ENCODE peak calls at places on chromosomes 11 and 22, in eight cellular contexts. One of them, this sample, is unnamed.

GRCh38 chr11:19027829-19028595 is 32.5 kb downstream of the MRGPRX2 start:
- DNase-seq in neural progenitor cell: no peak
- DNase-seq in RPMI7951: peak; percentile 96
- DNase-seq in activated CD4-positive, alpha-beta T cell treated with anti-CD3 and anti-CD28 coated beads, Interleukin-2, amount 10 ng/mL, durations not matched to agents 7 days and 5 days: no peak
- DNase-seq in upper lobe of left lung: no peak
- DNase-seq in stimulated activated CD4-positive, alpha-beta T cell treated with anti-CD3 and anti-CD28 coated beads, Interleukin-15, amount 100 ng/mL, for 48 hours: no peak
- DNase-seq in astrocyte of the spinal cord: peak; percentile 88
- DNase-seq in NCI-H2171: no peak
- DNase-seq in this sample: peak; percentile 34

GRCh38 chr22:25923952-25924351 is 182.0 kb downstream of the MYO18B start:
- DNase-seq in neural progenitor cell: no peak
- DNase-seq in RPMI7951: no peak
- DNase-seq in activated CD4-positive, alpha-beta T cell treated with anti-CD3 and anti-CD28 coated beads, Interleukin-2, amount 10 ng/mL, durations not matched to agents 7 days and 5 days: no peak
- DNase-seq in upper lobe of left lung: no peak
- DNase-seq in stimulated activated CD4-positive, alpha-beta T cell treated with anti-CD3 and anti-CD28 coated beads, Interleukin-15, amount 100 ng/mL, for 48 hours: no peak
- DNase-seq in astrocyte of the spinal cord: no peak
- DNase-seq in NCI-H2171: no peak
- DNase-seq in this sample: no peak

GRCh38 chr22:42613869-42614268 is 814 bp downstream of the POLDIP3 start:
- DNase-seq in neural progenitor cell: no peak
- DNase-seq in RPMI7951: peak; percentile 51
- DNase-seq in activated CD4-positive, alpha-beta T cell treated with anti-CD3 and anti-CD28 coated beads, Interleukin-2, amount 10 ng/mL, durations not matched to agents 7 days and 5 days: no peak
- DNase-seq in upper lobe of left lung: no peak
- DNase-seq in stimulated activated CD4-positive, alpha-beta T cell treated with anti-CD3 and anti-CD28 coated beads, Interleukin-15, amount 100 ng/mL, for 48 hours: no peak
- DNase-seq in astrocyte of the spinal cord: no peak
- DNase-seq in NCI-H2171: no peak
- DNase-seq in this sample: no peak

GRCh38 chr11:8870461-8871282 is 40.3 kb upstream of the AKIP1 start:
- DNase-seq in neural progenitor cell: peak; percentile 85
- DNase-seq in RPMI7951: peak; percentile 76
- DNase-seq in activated CD4-positive, alpha-beta T cell treated with anti-CD3 and anti-CD28 coated beads, Interleukin-2, amount 10 ng/mL, durations not matched to agents 7 days and 5 days: peak; percentile 19
- DNase-seq in upper lobe of left lung: peak; percentile 84
- DNase-seq in stimulated activated CD4-positive, alpha-beta T cell treated with anti-CD3 and anti-CD28 coated beads, Interleukin-15, amount 100 ng/mL, for 48 hours: no peak
- DNase-seq in astrocyte of the spinal cord: peak; percentile 80
- DNase-seq in NCI-H2171: peak; percentile 52
- DNase-seq in this sample: peak; percentile 83

GRCh38 chr11:47950396-47950795 is 30.0 kb upstream of the PTPRJ start:
- DNase-seq in neural progenitor cell: no peak
- DNase-seq in RPMI7951: peak; percentile 38
- DNase-seq in activated CD4-positive, alpha-beta T cell treated with anti-CD3 and anti-CD28 coated beads, Interleukin-2, amount 10 ng/mL, durations not matched to agents 7 days and 5 days: peak; percentile 84
- DNase-seq in upper lobe of left lung: peak; percentile 31
- DNase-seq in stimulated activated CD4-positive, alpha-beta T cell treated with anti-CD3 and anti-CD28 coated beads, Interleukin-15, amount 100 ng/mL, for 48 hours: peak; percentile 30
- DNase-seq in astrocyte of the spinal cord: peak; percentile 69
- DNase-seq in NCI-H2171: no peak
- DNase-seq in this sample: peak; percentile 84

GRCh38 chr11:128695539-128696221 is 1.8 kb downstream of the FLI1 start:
- DNase-seq in neural progenitor cell: no peak
- DNase-seq in RPMI7951: no peak
- DNase-seq in activated CD4-positive, alpha-beta T cell treated with anti-CD3 and anti-CD28 coated beads, Interleukin-2, amount 10 ng/mL, durations not matched to agents 7 days and 5 days: peak; percentile 65
- DNase-seq in upper lobe of left lung: peak; percentile 89
- DNase-seq in stimulated activated CD4-positive, alpha-beta T cell treated with anti-CD3 and anti-CD28 coated beads, Interleukin-15, amount 100 ng/mL, for 48 hours: no peak
- DNase-seq in astrocyte of the spinal cord: peak; percentile 37
- DNase-seq in NCI-H2171: no peak
- DNase-seq in this sample: peak; percentile 53

GRCh38 chr22:37340331-37341262 is 58.3 kb downstream of the CYTH4 start:
- DNase-seq in neural progenitor cell: peak; percentile 58
- DNase-seq in RPMI7951: no peak
- DNase-seq in activated CD4-positive, alpha-beta T cell treated with anti-CD3 and anti-CD28 coated beads, Interleukin-2, amount 10 ng/mL, durations not matched to agents 7 days and 5 days: no peak
- DNase-seq in upper lobe of left lung: no peak
- DNase-seq in stimulated activated CD4-positive, alpha-beta T cell treated with anti-CD3 and anti-CD28 coated beads, Interleukin-15, amount 100 ng/mL, for 48 hours: no peak
- DNase-seq in astrocyte of the spinal cord: no peak
- DNase-seq in NCI-H2171: peak; percentile 89
- DNase-seq in this sample: no peak

GRCh38 chr11:87493516-87493915 is 455.8 kb downstream of the TMEM135 start:
- DNase-seq in neural progenitor cell: peak; percentile 43
- DNase-seq in RPMI7951: no peak
- DNase-seq in activated CD4-positive, alpha-beta T cell treated with anti-CD3 and anti-CD28 coated beads, Interleukin-2, amount 10 ng/mL, durations not matched to agents 7 days and 5 days: no peak
- DNase-seq in upper lobe of left lung: no peak
- DNase-seq in stimulated activated CD4-positive, alpha-beta T cell treated with anti-CD3 and anti-CD28 coated beads, Interleukin-15, amount 100 ng/mL, for 48 hours: no peak
- DNase-seq in astrocyte of the spinal cord: peak; percentile 25
- DNase-seq in NCI-H2171: no peak
- DNase-seq in this sample: peak; percentile 5

GRCh38 chr11:70437111-70437784 is 38.9 kb downstream of the CTTN start:
- DNase-seq in neural progenitor cell: no peak
- DNase-seq in RPMI7951: no peak
- DNase-seq in activated CD4-positive, alpha-beta T cell treated with anti-CD3 and anti-CD28 coated beads, Interleukin-2, amount 10 ng/mL, durations not matched to agents 7 days and 5 days: no peak
- DNase-seq in upper lobe of left lung: no peak
- DNase-seq in stimulated activated CD4-positive, alpha-beta T cell treated with anti-CD3 and anti-CD28 coated beads, Interleukin-15, amount 100 ng/mL, for 48 hours: no peak
- DNase-seq in astrocyte of the spinal cord: no peak
- DNase-seq in NCI-H2171: no peak
- DNase-seq in this sample: no peak

GRCh38 chr22:26285632-26286031 is 116.4 kb downstream of the SEZ6L start:
- DNase-seq in neural progenitor cell: no peak
- DNase-seq in RPMI7951: no peak
- DNase-seq in activated CD4-positive, alpha-beta T cell treated with anti-CD3 and anti-CD28 coated beads, Interleukin-2, amount 10 ng/mL, durations not matched to agents 7 days and 5 days: no peak
- DNase-seq in upper lobe of left lung: no peak
- DNase-seq in stimulated activated CD4-positive, alpha-beta T cell treated with anti-CD3 and anti-CD28 coated beads, Interleukin-15, amount 100 ng/mL, for 48 hours: no peak
- DNase-seq in astrocyte of the spinal cord: no peak
- DNase-seq in NCI-H2171: no peak
- DNase-seq in this sample: no peak

GRCh38 chr11:123683616-123684170 is 29.3 kb upstream of the SCN3B start:
- DNase-seq in neural progenitor cell: no peak
- DNase-seq in RPMI7951: no peak
- DNase-seq in activated CD4-positive, alpha-beta T cell treated with anti-CD3 and anti-CD28 coated beads, Interleukin-2, amount 10 ng/mL, durations not matched to agents 7 days and 5 days: no peak
- DNase-seq in upper lobe of left lung: no peak
- DNase-seq in stimulated activated CD4-positive, alpha-beta T cell treated with anti-CD3 and anti-CD28 coated beads, Interleukin-15, amount 100 ng/mL, for 48 hours: no peak
- DNase-seq in astrocyte of the spinal cord: no peak
- DNase-seq in NCI-H2171: no peak
- DNase-seq in this sample: no peak

GRCh38 chr11:27795955-27796861 is 96.0 kb upstream of the BDNF start:
- DNase-seq in neural progenitor cell: peak; percentile 87
- DNase-seq in RPMI7951: no peak
- DNase-seq in activated CD4-positive, alpha-beta T cell treated with anti-CD3 and anti-CD28 coated beads, Interleukin-2, amount 10 ng/mL, durations not matched to agents 7 days and 5 days: no peak
- DNase-seq in upper lobe of left lung: peak; percentile 35
- DNase-seq in stimulated activated CD4-positive, alpha-beta T cell treated with anti-CD3 and anti-CD28 coated beads, Interleukin-15, amount 100 ng/mL, for 48 hours: no peak
- DNase-seq in astrocyte of the spinal cord: peak; percentile 49
- DNase-seq in NCI-H2171: no peak
- DNase-seq in this sample: peak; percentile 40

GRCh38 chr22:40400173-40400572 is 29.8 kb downstream of the SGSM3 start:
- DNase-seq in neural progenitor cell: no peak
- DNase-seq in RPMI7951: no peak
- DNase-seq in activated CD4-positive, alpha-beta T cell treated with anti-CD3 and anti-CD28 coated beads, Interleukin-2, amount 10 ng/mL, durations not matched to agents 7 days and 5 days: peak; percentile 73
- DNase-seq in upper lobe of left lung: peak; percentile 70
- DNase-seq in stimulated activated CD4-positive, alpha-beta T cell treated with anti-CD3 and anti-CD28 coated beads, Interleukin-15, amount 100 ng/mL, for 48 hours: no peak
- DNase-seq in astrocyte of the spinal cord: no peak
- DNase-seq in NCI-H2171: no peak
- DNase-seq in this sample: no peak

GRCh38 chr22:44187652-44188230 is 7.0 kb downstream of the PARVG start:
- DNase-seq in neural progenitor cell: no peak
- DNase-seq in RPMI7951: no peak
- DNase-seq in activated CD4-positive, alpha-beta T cell treated with anti-CD3 and anti-CD28 coated beads, Interleukin-2, amount 10 ng/mL, durations not matched to agents 7 days and 5 days: no peak
- DNase-seq in upper lobe of left lung: no peak
- DNase-seq in stimulated activated CD4-positive, alpha-beta T cell treated with anti-CD3 and anti-CD28 coated beads, Interleukin-15, amount 100 ng/mL, for 48 hours: no peak
- DNase-seq in astrocyte of the spinal cord: no peak
- DNase-seq in NCI-H2171: no peak
- DNase-seq in this sample: no peak

GRCh38 chr22:25282671-25283561 is 63.5 kb downstream of the CRYBB2 start:
- DNase-seq in neural progenitor cell: peak; percentile 69
- DNase-seq in RPMI7951: no peak
- DNase-seq in activated CD4-positive, alpha-beta T cell treated with anti-CD3 and anti-CD28 coated beads, Interleukin-2, amount 10 ng/mL, durations not matched to agents 7 days and 5 days: no peak
- DNase-seq in upper lobe of left lung: no peak
- DNase-seq in stimulated activated CD4-positive, alpha-beta T cell treated with anti-CD3 and anti-CD28 coated beads, Interleukin-15, amount 100 ng/mL, for 48 hours: no peak
- DNase-seq in astrocyte of the spinal cord: no peak
- DNase-seq in NCI-H2171: no peak
- DNase-seq in this sample: no peak

GRCh38 chr11:11400635-11401232 is 47.7 kb upstream of the CSNK2A3 start:
- DNase-seq in neural progenitor cell: peak; percentile 52
- DNase-seq in RPMI7951: no peak
- DNase-seq in activated CD4-positive, alpha-beta T cell treated with anti-CD3 and anti-CD28 coated beads, Interleukin-2, amount 10 ng/mL, durations not matched to agents 7 days and 5 days: no peak
- DNase-seq in upper lobe of left lung: no peak
- DNase-seq in stimulated activated CD4-positive, alpha-beta T cell treated with anti-CD3 and anti-CD28 coated beads, Interleukin-15, amount 100 ng/mL, for 48 hours: no peak
- DNase-seq in astrocyte of the spinal cord: no peak
- DNase-seq in NCI-H2171: no peak
- DNase-seq in this sample: no peak

GRCh38 chr11:118415739-118416068 is 14.3 kb downstream of the ATP5MG start:
- DNase-seq in neural progenitor cell: peak; percentile 29
- DNase-seq in RPMI7951: peak; percentile 96
- DNase-seq in activated CD4-positive, alpha-beta T cell treated with anti-CD3 and anti-CD28 coated beads, Interleukin-2, amount 10 ng/mL, durations not matched to agents 7 days and 5 days: peak; percentile 42
- DNase-seq in upper lobe of left lung: no peak
- DNase-seq in stimulated activated CD4-positive, alpha-beta T cell treated with anti-CD3 and anti-CD28 coated beads, Interleukin-15, amount 100 ng/mL, for 48 hours: no peak
- DNase-seq in astrocyte of the spinal cord: peak; percentile 89
- DNase-seq in NCI-H2171: no peak
- DNase-seq in this sample: peak; percentile 96

GRCh38 chr11:119699227-119699626 is 29.8 kb downstream of the NECTIN1 start:
- DNase-seq in neural progenitor cell: no peak
- DNase-seq in RPMI7951: no peak
- DNase-seq in activated CD4-positive, alpha-beta T cell treated with anti-CD3 and anti-CD28 coated beads, Interleukin-2, amount 10 ng/mL, durations not matched to agents 7 days and 5 days: no peak
- DNase-seq in upper lobe of left lung: peak; percentile 78
- DNase-seq in stimulated activated CD4-positive, alpha-beta T cell treated with anti-CD3 and anti-CD28 coated beads, Interleukin-15, amount 100 ng/mL, for 48 hours: no peak
- DNase-seq in astrocyte of the spinal cord: no peak
- DNase-seq in NCI-H2171: no peak
- DNase-seq in this sample: no peak

GRCh38 chr22:30453731-30454510 is 17.9 kb downstream of the SEC14L3 start:
- DNase-seq in neural progenitor cell: peak; percentile 50
- DNase-seq in RPMI7951: peak; percentile 21
- DNase-seq in activated CD4-positive, alpha-beta T cell treated with anti-CD3 and anti-CD28 coated beads, Interleukin-2, amount 10 ng/mL, durations not matched to agents 7 days and 5 days: peak; percentile 42
- DNase-seq in upper lobe of left lung: peak; percentile 74
- DNase-seq in stimulated activated CD4-positive, alpha-beta T cell treated with anti-CD3 and anti-CD28 coated beads, Interleukin-15, amount 100 ng/mL, for 48 hours: no peak
- DNase-seq in astrocyte of the spinal cord: no peak
- DNase-seq in NCI-H2171: peak; percentile 42
- DNase-seq in this sample: peak; percentile 26

GRCh38 chr22:49663823-49664222 is 163.8 kb downstream of the BRD1 start:
- DNase-seq in neural progenitor cell: no peak
- DNase-seq in RPMI7951: no peak
- DNase-seq in activated CD4-positive, alpha-beta T cell treated with anti-CD3 and anti-CD28 coated beads, Interleukin-2, amount 10 ng/mL, durations not matched to agents 7 days and 5 days: no peak
- DNase-seq in upper lobe of left lung: no peak
- DNase-seq in stimulated activated CD4-positive, alpha-beta T cell treated with anti-CD3 and anti-CD28 coated beads, Interleukin-15, amount 100 ng/mL, for 48 hours: no peak
- DNase-seq in astrocyte of the spinal cord: no peak
- DNase-seq in NCI-H2171: no peak
- DNase-seq in this sample: no peak

This sample was measured in choroid plexus epithelial cell.